ENCODE peak calls at places on chromosomes 11 and 22, in four cellular contexts. One of them, this sample, is unnamed. For H3K36me3, the result is how much of the 10 kb centered on the place peaks cover.

GRCh38 chr11:57214494-57214893 is 22.6 kb downstream of the APLNR start:
- DNase-seq in transverse colon: no peak
- DNase-seq in kidney: no peak
- DNase-seq in effector memory CD4-positive, alpha-beta T cell: no peak
- DNase-seq in this sample: no peak

GRCh38 chr11:11993814-11994213 is 14.6 kb downstream of the DKK3 start:
- DNase-seq in transverse colon: no peak
- DNase-seq in kidney: no peak
- DNase-seq in effector memory CD4-positive, alpha-beta T cell: no peak
- DNase-seq in this sample: no peak

GRCh38 chr11:3837793-3838192 is 3.0 kb downstream of the RHOG start:
- DNase-seq in effector memory CD4-positive, alpha-beta T cell: no peak
- DNase-seq in kidney: no peak
- DNase-seq in transverse colon: peak
- DNase-seq in this sample: no peak

GRCh38 chr11:133992121-133992520 is 35.4 kb upstream of the IGSF9B start:
- DNase-seq in transverse colon: no peak
- DNase-seq in kidney: no peak
- DNase-seq in effector memory CD4-positive, alpha-beta T cell: no peak
- DNase-seq in this sample: no peak

GRCh38 chr11:28702871-28703270 is 594.7 kb downstream of the METTL15 start:
- DNase-seq in effector memory CD4-positive, alpha-beta T cell: no peak
- DNase-seq in transverse colon: no peak
- DNase-seq in kidney: no peak
- DNase-seq in this sample: no peak

GRCh38 chr11:15695096-15695721 is 580.5 kb downstream of the INSC start:
- DNase-seq in kidney: no peak
- DNase-seq in effector memory CD4-positive, alpha-beta T cell: no peak
- DNase-seq in transverse colon: no peak
- DNase-seq in this sample: no peak

GRCh38 chr11:57288771-57289579 is 35.8 kb downstream of the TNKS1BP1 start:
- DNase-seq in effector memory CD4-positive, alpha-beta T cell: no peak
- DNase-seq in kidney: no peak
- DNase-seq in transverse colon: no peak
- DNase-seq in this sample: no peak

GRCh38 chr11:2684581-2684980 is 15.2 kb downstream of the KCNQ1OT1 start:
- DNase-seq in effector memory CD4-positive, alpha-beta T cell: no peak
- DNase-seq in transverse colon: no peak
- DNase-seq in kidney: peak
- DNase-seq in this sample: no peak

GRCh38 chr22:21032037-21032842 is at the start of gene SLC7A4:
- DNase-seq in transverse colon: peak
- DNase-seq in kidney: no peak
- DNase-seq in effector memory CD4-positive, alpha-beta T cell: no peak
- DNase-seq in this sample: no peak

GRCh38 chr11:20464566-20464965 is 77.0 kb downstream of the PRMT3 start:
- DNase-seq in kidney: no peak
- DNase-seq in transverse colon: no peak
- DNase-seq in effector memory CD4-positive, alpha-beta T cell: no peak
- DNase-seq in this sample: no peak

GRCh38 chr11:116826751-116827431 is 2.8 kb upstream of the APOC3 start:
- DNase-seq in transverse colon: no peak
- DNase-seq in effector memory CD4-positive, alpha-beta T cell: no peak
- DNase-seq in kidney: no peak
- DNase-seq in this sample: no peak

GRCh38 chr11:63508009-63508408 is 2.1 kb downstream of the LGALS12 start:
- DNase-seq in transverse colon: no peak
- DNase-seq in kidney: no peak
- DNase-seq in effector memory CD4-positive, alpha-beta T cell: no peak
- DNase-seq in this sample: peak

GRCh38 chr22:43446037-43446803 is 34.4 kb downstream of the MPPED1 start:
- DNase-seq in transverse colon: no peak
- DNase-seq in kidney: no peak
- DNase-seq in effector memory CD4-positive, alpha-beta T cell: no peak
- DNase-seq in this sample: no peak

GRCh38 chr22:36017661-36018091 is 10.9 kb downstream of the RBFOX2 start:
- DNase-seq in transverse colon: no peak
- DNase-seq in kidney: no peak
- DNase-seq in effector memory CD4-positive, alpha-beta T cell: no peak
- DNase-seq in this sample: no peak

GRCh38 chr11:21037836-21038235 is 368.4 kb downstream of the NELL1 start:
- DNase-seq in effector memory CD4-positive, alpha-beta T cell: no peak
- DNase-seq in transverse colon: no peak
- DNase-seq in kidney: no peak
- DNase-seq in this sample: no peak

GRCh38 chr11:111960916-111961315 is 23.8 kb downstream of the DIXDC1 start:
- DNase-seq in effector memory CD4-positive, alpha-beta T cell: no peak
- DNase-seq in kidney: no peak
- DNase-seq in transverse colon: peak
- DNase-seq in this sample: peak

GRCh38 chr11:10305964-10306918 is 1.4 kb downstream of the ADM start:
- DNase-seq in transverse colon: peak
- DNase-seq in effector memory CD4-positive, alpha-beta T cell: no peak
- DNase-seq in kidney: peak
- DNase-seq in this sample: no peak

GRCh38 chr11:3950996-3951662 is 95.7 kb downstream of the STIM1 start:
- DNase-seq in effector memory CD4-positive, alpha-beta T cell: no peak
- DNase-seq in transverse colon: no peak
- DNase-seq in kidney: no peak
- DNase-seq in this sample: no peak

GRCh38 chr11:86934263-86934932 is 20.8 kb downstream of the FZD4 start:
- DNase-seq in transverse colon: no peak
- DNase-seq in effector memory CD4-positive, alpha-beta T cell: no peak
- DNase-seq in kidney: no peak
- DNase-seq in this sample: no peak

GRCh38 chr11:128904872-128905344 is 13.8 kb downstream of the KCNJ5 start:
- DNase-seq in kidney: no peak
- DNase-seq in effector memory CD4-positive, alpha-beta T cell: no peak
- DNase-seq in transverse colon: peak
- DNase-seq in this sample: peak

GRCh38 chr22:45235851-45236342 is 4.8 kb downstream of the KIAA0930 start:
- DNase-seq in kidney: no peak
- DNase-seq in transverse colon: peak
- DNase-seq in effector memory CD4-positive, alpha-beta T cell: no peak
- DNase-seq in this sample: peak

GRCh38 chr11:102633385-102634026 is 8.4 kb upstream of the MMP20 start:
- DNase-seq in effector memory CD4-positive, alpha-beta T cell: no peak
- DNase-seq in kidney: no peak
- DNase-seq in transverse colon: no peak
- DNase-seq in this sample: no peak

GRCh38 chr11:116373545-116373944 is 399.2 kb downstream of the BUD13 start:
- DNase-seq in effector memory CD4-positive, alpha-beta T cell: no peak
- DNase-seq in transverse colon: no peak
- DNase-seq in kidney: no peak
- DNase-seq in this sample: no peak

GRCh38 chr11:31687256-31687655 is 123.9 kb downstream of the PAX6 start:
- DNase-seq in effector memory CD4-positive, alpha-beta T cell: no peak
- DNase-seq in kidney: no peak
- DNase-seq in transverse colon: no peak
- DNase-seq in this sample: no peak

GRCh38 chr11:29511394-29511793 is 505.4 kb downstream of the KCNA4 start:
- DNase-seq in effector memory CD4-positive, alpha-beta T cell: no peak
- DNase-seq in transverse colon: no peak
- DNase-seq in kidney: no peak
- DNase-seq in this sample: no peak

GRCh38 chr22:30325724-30326703 is 727 bp downstream of the TBC1D10A start:
- DNase-seq in effector memory CD4-positive, alpha-beta T cell: no peak
- DNase-seq in transverse colon: peak
- DNase-seq in kidney: peak
- DNase-seq in this sample: peak

GRCh38 chr11:111018571-111018970 is 227.0 kb upstream of the POU2AF2 start:
- DNase-seq in kidney: no peak
- DNase-seq in effector memory CD4-positive, alpha-beta T cell: no peak
- DNase-seq in transverse colon: no peak
- DNase-seq in this sample: no peak

GRCh38 chr11:27468643-27469332 is 3.8 kb downstream of the LGR4 start:
- DNase-seq in kidney: no peak
- DNase-seq in effector memory CD4-positive, alpha-beta T cell: no peak
- DNase-seq in transverse colon: no peak
- DNase-seq in this sample: no peak

GRCh38 chr11:125551835-125552342 is 17.4 kb upstream of the EI24 start:
- DNase-seq in effector memory CD4-positive, alpha-beta T cell: no peak
- DNase-seq in kidney: no peak
- DNase-seq in transverse colon: no peak
- DNase-seq in this sample: no peak

GRCh38 chr11:69848196-69848595 is 29.0 kb upstream of the FGF3 start:
- DNase-seq in kidney: no peak
- DNase-seq in effector memory CD4-positive, alpha-beta T cell: no peak
- DNase-seq in transverse colon: no peak
- DNase-seq in this sample: no peak

GRCh38 chr22:26658671-26659478 is 1.5 kb downstream of the MIAT start:
- DNase-seq in transverse colon: peak
- DNase-seq in kidney: no peak
- DNase-seq in effector memory CD4-positive, alpha-beta T cell: peak
- DNase-seq in this sample: no peak

GRCh38 chr11:68374531-68374930 is 62.1 kb downstream of the LRP5 start:
- DNase-seq in kidney: no peak
- DNase-seq in transverse colon: no peak
- DNase-seq in effector memory CD4-positive, alpha-beta T cell: no peak
- DNase-seq in this sample: no peak

GRCh38 chr11:128346808-128347207 is 240.6 kb downstream of the ETS1 start:
- DNase-seq in transverse colon: no peak
- DNase-seq in effector memory CD4-positive, alpha-beta T cell: no peak
- DNase-seq in kidney: no peak
- DNase-seq in this sample: no peak

GRCh38 chr11:47908198-47908597 is 60.0 kb upstream of the NUP160 start:
- DNase-seq in effector memory CD4-positive, alpha-beta T cell: no peak
- DNase-seq in transverse colon: no peak
- DNase-seq in kidney: no peak
- DNase-seq in this sample: no peak

GRCh38 chr11:11157201-11157600 is 195.8 kb downstream of the CSNK2A3 start:
- DNase-seq in transverse colon: no peak
- DNase-seq in effector memory CD4-positive, alpha-beta T cell: no peak
- DNase-seq in kidney: no peak
- DNase-seq in this sample: no peak

GRCh38 chr11:115741376-115741775 is 237.2 kb upstream of the CADM1 start:
- DNase-seq in kidney: no peak
- DNase-seq in transverse colon: no peak
- DNase-seq in effector memory CD4-positive, alpha-beta T cell: no peak
- DNase-seq in this sample: no peak

GRCh38 chr11:118223576-118223975 is 1.2 kb downstream of the JAML start:
- DNase-seq in effector memory CD4-positive, alpha-beta T cell: no peak
- DNase-seq in transverse colon: no peak
- DNase-seq in kidney: no peak
- DNase-seq in this sample: no peak

GRCh38 chr11:118226781-118227180 is 2.0 kb upstream of the JAML start:
- DNase-seq in effector memory CD4-positive, alpha-beta T cell: no peak
- DNase-seq in transverse colon: no peak
- DNase-seq in kidney: no peak
- DNase-seq in this sample: no peak

GRCh38 chr11:118226294-118226693 is 1.5 kb upstream of the JAML start:
- DNase-seq in effector memory CD4-positive, alpha-beta T cell: no peak
- DNase-seq in kidney: no peak
- DNase-seq in transverse colon: no peak
- DNase-seq in this sample: no peak

GRCh38 chr11:118223992-118224391 is 819 bp downstream of the JAML start:
- DNase-seq in transverse colon: no peak
- DNase-seq in kidney: no peak
- DNase-seq in effector memory CD4-positive, alpha-beta T cell: no peak
- DNase-seq in this sample: no peak

GRCh38 chr11:118224512-118225180 is at the start of gene JAML:
- DNase-seq in effector memory CD4-positive, alpha-beta T cell: peak
- DNase-seq in kidney: no peak
- DNase-seq in transverse colon: peak
- DNase-seq in this sample: no peak
- H3K4me3 ChIP-seq in effector memory CD4-positive, alpha-beta T cell: peak
- H3K4me3 ChIP-seq in kidney: no peak
- H3K4me3 ChIP-seq in transverse colon: no peak
- H3K4me3 ChIP-seq in this sample: no peak

DNA sequence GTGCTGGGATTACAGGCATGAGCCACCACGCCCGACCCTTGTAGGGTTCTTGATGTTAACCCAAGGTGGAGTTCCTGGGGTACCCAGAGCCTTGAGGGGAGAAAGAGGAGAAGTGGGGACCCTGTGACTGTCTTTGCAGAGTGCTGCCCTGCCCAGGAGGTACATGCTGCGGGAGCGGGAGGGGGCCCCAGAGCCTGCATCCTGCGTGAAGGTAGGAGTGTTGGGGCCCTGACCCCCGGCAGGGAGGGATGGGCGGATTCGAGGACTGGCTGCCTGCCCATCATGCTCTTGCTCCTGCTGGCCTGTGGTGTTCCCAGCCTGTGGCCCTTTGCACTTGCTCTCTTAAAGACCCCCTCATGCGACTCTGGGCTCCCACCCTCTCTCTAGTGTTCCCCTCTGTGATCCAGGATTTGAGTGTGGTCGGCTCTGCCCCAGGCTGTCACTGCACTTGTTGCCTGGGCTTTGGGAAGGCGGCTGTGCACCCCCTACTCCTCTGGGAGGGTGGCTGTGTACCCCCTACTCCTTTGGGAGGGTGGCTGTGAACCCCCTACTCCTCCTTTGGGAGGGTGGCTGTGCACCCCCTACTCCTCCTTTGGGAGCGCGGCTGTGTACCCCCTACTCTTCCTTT is 4.5 kb downstream of the SCO2 start:
- DNase-seq in transverse colon: no peak
- DNase-seq in effector memory CD4-positive, alpha-beta T cell: no peak
- DNase-seq in kidney: no peak
- DNase-seq in this sample: no peak
- H3K36me3 ChIP-seq in transverse colon: under half
- H3K36me3 ChIP-seq in effector memory CD4-positive, alpha-beta T cell: half or more
- H3K36me3 ChIP-seq in kidney: under half
- H3K36me3 ChIP-seq in this sample: half or more

GRCh38 chr11:130278151-130278550 is 36.6 kb downstream of the ZBTB44 start:
- DNase-seq in kidney: no peak
- DNase-seq in transverse colon: no peak
- DNase-seq in effector memory CD4-positive, alpha-beta T cell: no peak
- DNase-seq in this sample: no peak

GRCh38 chr11:130282111-130282510 is 32.6 kb downstream of the ZBTB44 start:
- DNase-seq in transverse colon: no peak
- DNase-seq in kidney: no peak
- DNase-seq in effector memory CD4-positive, alpha-beta T cell: no peak
- DNase-seq in this sample: no peak

GRCh38 chr11:130278745-130279144 is 36.0 kb downstream of the ZBTB44 start:
- DNase-seq in kidney: no peak
- DNase-seq in effector memory CD4-positive, alpha-beta T cell: no peak
- DNase-seq in transverse colon: no peak
- DNase-seq in this sample: no peak
- H3K4me3 ChIP-seq in kidney: no peak
- H3K4me3 ChIP-seq in effector memory CD4-positive, alpha-beta T cell: no peak
- H3K4me3 ChIP-seq in transverse colon: no peak
- H3K4me3 ChIP-seq in this sample: no peak

GRCh38 chr11:888290-889212 is 22.1 kb downstream of the CHID1 start:
- DNase-seq in kidney: no peak
- DNase-seq in transverse colon: no peak
- DNase-seq in effector memory CD4-positive, alpha-beta T cell: no peak
- DNase-seq in this sample: no peak

GRCh38 chr11:890794-891600 is 19.6 kb downstream of the CHID1 start:
- DNase-seq in effector memory CD4-positive, alpha-beta T cell: no peak
- DNase-seq in kidney: no peak
- DNase-seq in transverse colon: no peak
- DNase-seq in this sample: no peak

GRCh38 chr11:892106-892505 is 18.5 kb downstream of the CHID1 start:
- DNase-seq in effector memory CD4-positive, alpha-beta T cell: no peak
- DNase-seq in kidney: no peak
- DNase-seq in transverse colon: no peak
- DNase-seq in this sample: no peak

GRCh38 chr11:889261-889660 is 21.3 kb downstream of the CHID1 start:
- DNase-seq in transverse colon: no peak
- DNase-seq in kidney: no peak
- DNase-seq in effector memory CD4-positive, alpha-beta T cell: no peak
- DNase-seq in this sample: no peak

GRCh38 chr11:889686-890475 is 20.7 kb downstream of the CHID1 start:
- DNase-seq in effector memory CD4-positive, alpha-beta T cell: no peak
- DNase-seq in transverse colon: no peak
- DNase-seq in kidney: no peak
- DNase-seq in this sample: no peak
- H3K36me3 ChIP-seq in effector memory CD4-positive, alpha-beta T cell: under half
- H3K36me3 ChIP-seq in transverse colon: under half
- H3K36me3 ChIP-seq in kidney: under half
- H3K36me3 ChIP-seq in this sample: under half

This sample was measured in pancreas.